ENCODE peak calls at places on chromosome 19, in nine cellular contexts. S is kidney epithelial cell; G is neural progenitor cell; M is stimulated activated CD8-positive, alpha-beta memory T cell treated with anti-CD3 and anti-CD28 coated beads, Interleukin-15, amount 100 ng/mL, for 4 hours; A is sigmoid colon; D is GF-D8; Y is tibial nerve; U is activated T-helper 2 cell treated with anti-CD3 and anti-CD28 coated beads, Interferon-gamma antibody, Interleukin-2, Interleukin-4, amounts not matched to agents 10 μg/mL and 5 μg/mL and 100 μg/mL, durations not matched to agents 14 hours and 24 hours and 36 hours; R is activated B cell treated with CpG ODN at 0.5 μM for 24 hours. L is an unnamed sample.

GRCh38 chr19:14149509-14149994 is 13.2 kb upstream of the ASF1B start:
- DNase-seq in S (no peak), G (no peak), M (no peak), A (peak; percentile 96), D (no peak), Y (peak; percentile 59), U (peak; percentile 56), R (peak; percentile 23), L (no peak)

GRCh38 chr19:42290523-42291436 is 11.2 kb upstream of the PRR19 start:
- DNase-seq in S (no peak), G (peak; percentile 43), M (peak; percentile 30), A (no peak), D (no peak), Y (no peak), U (no peak), R (peak; percentile 64), L (peak; percentile 44)

GRCh38 chr19:3979289-3979673 is 6.0 kb downstream of the EEF2 start:
- DNase-seq in S (no peak), G (no peak), M (no peak), A (no peak), D (no peak), Y (no peak), U (no peak), R (no peak), L (no peak)

GRCh38 chr19:1081301-1082164 is 13.6 kb downstream of the POLR2E start:
- DNase-seq in S (no peak), G (peak; percentile 76), M (no peak), A (no peak), D (no peak), Y (no peak), U (no peak), R (no peak), L (peak; percentile 93)

GRCh38 chr19:52231154-52231565 is 38.2 kb upstream of the ZNF766 start:
- DNase-seq in S (no peak), G (no peak), M (no peak), A (no peak), D (no peak), Y (no peak), U (no peak), R (no peak), L (peak; percentile 9)

GRCh38 chr19:14383898-14384669 is 2.8 kb downstream of the ADGRE5 start:
- DNase-seq in S (no peak), G (no peak), M (peak; percentile 68), A (peak; percentile 84), D (peak; percentile 50), Y (no peak), U (peak; percentile 50), R (peak; percentile 55), L (no peak)

GRCh38 chr19:17496337-17496997 is 15.0 kb upstream of the PGLS start:
- DNase-seq in S (no peak), G (peak; percentile 83), M (peak; percentile 47), A (peak; percentile 81), D (peak; percentile 39), Y (peak; percentile 52), U (peak; percentile 74), R (peak; percentile 76), L (peak; percentile 94)

GRCh38 chr19:12448808-12449207 is 8.0 kb upstream of the ZNF443 start:
- DNase-seq in S (no peak), G (no peak), M (no peak), A (no peak), D (no peak), Y (no peak), U (no peak), R (no peak), L (no peak)

GRCh38 chr19:36213793-36214387 is 575 bp downstream of the ZNF565 start:
- DNase-seq in S (no peak), G (no peak), M (peak; percentile 19), A (no peak), D (no peak), Y (peak; percentile 27), U (peak; percentile 9), R (no peak), L (no peak)

GRCh38 chr19:31348416-31349159 is 648 bp downstream of the TSHZ3 start:
- DNase-seq in S (no peak), G (peak; percentile 39), M (no peak), A (peak; percentile 79), D (no peak), Y (peak; percentile 27), U (no peak), R (no peak), L (peak; percentile 32)

GRCh38 chr19:19866599-19867248 is 1.0 kb downstream of the ZNF253 start:
- DNase-seq in S (no peak), G (peak; percentile 83), M (no peak), A (no peak), D (peak; percentile 22), Y (no peak), U (peak; percentile 43), R (peak; percentile 49), L (peak; percentile 86)

GRCh38 chr19:40363128-40363527 is 14.6 kb downstream of the PLD3 start:
- DNase-seq in S (no peak), G (no peak), M (no peak), A (no peak), D (peak; percentile 59), Y (no peak), U (no peak), R (no peak), L (no peak)

GRCh38 chr19:17328517-17329060 is 6.1 kb downstream of the ANO8 start:
- DNase-seq in S (no peak), G (peak; percentile 60), M (no peak), A (no peak), D (no peak), Y (no peak), U (no peak), R (peak; percentile 43), L (no peak)

GRCh38 chr19:48190288-48191284 is 20.1 kb downstream of the ZSWIM9 start:
- DNase-seq in S (peak; percentile 56), G (peak; percentile 81), M (peak; percentile 13), A (peak; percentile 29), D (no peak), Y (no peak), U (no peak), R (no peak), L (peak; percentile 96)

GRCh38 chr19:35746556-35746955 is 1.1 kb downstream of the PSENEN start:
- DNase-seq in S (no peak), G (no peak), M (no peak), A (no peak), D (no peak), Y (no peak), U (no peak), R (no peak), L (no peak)

L was measured in ELF-1.